ENCODE peak calls at places on chromosomes 5 and 9, in seven cellular contexts. One of them, this sample, is unnamed.

GRCh38 chr9:131179561-131180219 is 54.3 kb downstream of the NUP214 start:
- DNase-seq in ACHN: peak; percentile 60
- DNase-seq in Caki2: peak; percentile 17
- DNase-seq in stimulated activated CD8-positive, alpha-beta memory T cell treated with anti-CD3 and anti-CD28 coated beads, Interleukin-2, amount 100 ng/mL, for 1 hour: no peak
- DNase-seq in AML-193: no peak
- DNase-seq in fibroblast of the conjunctiva: peak; percentile 21
- DNase-seq in iris pigment epithelial cell: peak; percentile 84
- DNase-seq in this sample: peak; percentile 48

GRCh38 chr9:114953917-114954316 is 23.5 kb upstream of the TNFSF8 start:
- DNase-seq in ACHN: peak; percentile 14
- DNase-seq in Caki2: no peak
- DNase-seq in stimulated activated CD8-positive, alpha-beta memory T cell treated with anti-CD3 and anti-CD28 coated beads, Interleukin-2, amount 100 ng/mL, for 1 hour: no peak
- DNase-seq in AML-193: peak; percentile 77
- DNase-seq in fibroblast of the conjunctiva: peak; percentile 65
- DNase-seq in iris pigment epithelial cell: peak; percentile 60
- DNase-seq in this sample: peak; percentile 29

GRCh38 chr5:161751265-161751664 is 65.7 kb downstream of the GABRA6 start:
- DNase-seq in ACHN: no peak
- DNase-seq in Caki2: no peak
- DNase-seq in stimulated activated CD8-positive, alpha-beta memory T cell treated with anti-CD3 and anti-CD28 coated beads, Interleukin-2, amount 100 ng/mL, for 1 hour: no peak
- DNase-seq in AML-193: no peak
- DNase-seq in fibroblast of the conjunctiva: no peak
- DNase-seq in iris pigment epithelial cell: no peak
- DNase-seq in this sample: no peak

GRCh38 chr9:101594796-101595195 is at the start of gene PPP3R2:
- DNase-seq in ACHN: no peak
- DNase-seq in Caki2: no peak
- DNase-seq in stimulated activated CD8-positive, alpha-beta memory T cell treated with anti-CD3 and anti-CD28 coated beads, Interleukin-2, amount 100 ng/mL, for 1 hour: no peak
- DNase-seq in AML-193: no peak
- DNase-seq in fibroblast of the conjunctiva: no peak
- DNase-seq in iris pigment epithelial cell: no peak
- DNase-seq in this sample: no peak

GRCh38 chr9:4855861-4856260 is 63.1 kb downstream of the RCL1 start:
- DNase-seq in ACHN: no peak
- DNase-seq in Caki2: no peak
- DNase-seq in stimulated activated CD8-positive, alpha-beta memory T cell treated with anti-CD3 and anti-CD28 coated beads, Interleukin-2, amount 100 ng/mL, for 1 hour: no peak
- DNase-seq in AML-193: no peak
- DNase-seq in fibroblast of the conjunctiva: no peak
- DNase-seq in iris pigment epithelial cell: peak; percentile 69
- DNase-seq in this sample: no peak

GRCh38 chr9:6305954-6306563 is 22.1 kb upstream of the TPD52L3 start:
- DNase-seq in ACHN: peak; percentile 40
- DNase-seq in Caki2: peak; percentile 12
- DNase-seq in stimulated activated CD8-positive, alpha-beta memory T cell treated with anti-CD3 and anti-CD28 coated beads, Interleukin-2, amount 100 ng/mL, for 1 hour: no peak
- DNase-seq in AML-193: peak; percentile 3
- DNase-seq in fibroblast of the conjunctiva: peak; percentile 32
- DNase-seq in iris pigment epithelial cell: peak; percentile 52
- DNase-seq in this sample: peak; percentile 10

GRCh38 chr9:18723366-18723765 is 249.4 kb downstream of the ADAMTSL1 start:
- DNase-seq in ACHN: no peak
- DNase-seq in Caki2: no peak
- DNase-seq in stimulated activated CD8-positive, alpha-beta memory T cell treated with anti-CD3 and anti-CD28 coated beads, Interleukin-2, amount 100 ng/mL, for 1 hour: no peak
- DNase-seq in AML-193: no peak
- DNase-seq in fibroblast of the conjunctiva: no peak
- DNase-seq in iris pigment epithelial cell: no peak
- DNase-seq in this sample: no peak

GRCh38 chr9:69386651-69387050 is 61.6 kb downstream of the ENTREP1 start:
- DNase-seq in ACHN: no peak
- DNase-seq in Caki2: no peak
- DNase-seq in stimulated activated CD8-positive, alpha-beta memory T cell treated with anti-CD3 and anti-CD28 coated beads, Interleukin-2, amount 100 ng/mL, for 1 hour: no peak
- DNase-seq in AML-193: no peak
- DNase-seq in fibroblast of the conjunctiva: no peak
- DNase-seq in iris pigment epithelial cell: no peak
- DNase-seq in this sample: no peak

GRCh38 chr9:13228431-13228830 is 51.1 kb downstream of the MPDZ start:
- DNase-seq in ACHN: no peak
- DNase-seq in Caki2: no peak
- DNase-seq in stimulated activated CD8-positive, alpha-beta memory T cell treated with anti-CD3 and anti-CD28 coated beads, Interleukin-2, amount 100 ng/mL, for 1 hour: no peak
- DNase-seq in AML-193: no peak
- DNase-seq in fibroblast of the conjunctiva: peak; percentile 6
- DNase-seq in iris pigment epithelial cell: peak; percentile 54
- DNase-seq in this sample: no peak

GRCh38 chr9:93452710-93453046 is 703 bp downstream of the FAM120AOS start:
- DNase-seq in ACHN: peak; percentile 11
- DNase-seq in Caki2: no peak
- DNase-seq in stimulated activated CD8-positive, alpha-beta memory T cell treated with anti-CD3 and anti-CD28 coated beads, Interleukin-2, amount 100 ng/mL, for 1 hour: no peak
- DNase-seq in AML-193: no peak
- DNase-seq in fibroblast of the conjunctiva: no peak
- DNase-seq in iris pigment epithelial cell: no peak
- DNase-seq in this sample: no peak

GRCh38 chr5:135458921-135459331 is 6.8 kb upstream of the TIFAB start:
- DNase-seq in ACHN: no peak
- DNase-seq in Caki2: peak; percentile 18
- DNase-seq in stimulated activated CD8-positive, alpha-beta memory T cell treated with anti-CD3 and anti-CD28 coated beads, Interleukin-2, amount 100 ng/mL, for 1 hour: no peak
- DNase-seq in AML-193: no peak
- DNase-seq in fibroblast of the conjunctiva: peak; percentile 10
- DNase-seq in iris pigment epithelial cell: peak; percentile 18
- DNase-seq in this sample: no peak

GRCh38 chr5:80960531-80961375 is 590 bp downstream of the RASGRF2 start:
- DNase-seq in ACHN: no peak
- DNase-seq in Caki2: peak; percentile 46
- DNase-seq in stimulated activated CD8-positive, alpha-beta memory T cell treated with anti-CD3 and anti-CD28 coated beads, Interleukin-2, amount 100 ng/mL, for 1 hour: peak; percentile 8
- DNase-seq in AML-193: no peak
- DNase-seq in fibroblast of the conjunctiva: no peak
- DNase-seq in iris pigment epithelial cell: peak; percentile 51
- DNase-seq in this sample: no peak

GRCh38 chr9:108535526-108535925 is 320.3 kb downstream of the ACTL7B start:
- DNase-seq in ACHN: peak; percentile 14
- DNase-seq in Caki2: no peak
- DNase-seq in stimulated activated CD8-positive, alpha-beta memory T cell treated with anti-CD3 and anti-CD28 coated beads, Interleukin-2, amount 100 ng/mL, for 1 hour: no peak
- DNase-seq in AML-193: no peak
- DNase-seq in fibroblast of the conjunctiva: no peak
- DNase-seq in iris pigment epithelial cell: peak; percentile 29
- DNase-seq in this sample: no peak